ENCODE peak calls at places on chromosomes 6 and 20, in eight cellular contexts. Q is sigmoid colon; B is cardiac fibroblast; G is endodermal cell; F is CD8-positive, alpha-beta T cell; S is RCC 7860; R is activated T-helper 1 cell treated with anti-CD3 and anti-CD28 coated beads, Interleukin-2, amount 50 U/mL, for 16 hours; J is HuH-7.5. L is an unnamed sample.

GRCh38 chr6:125787791-125788190 is 3.0 kb upstream of the NCOA7 start:
- DNase-seq in B (peak), S (no peak), G (no peak), F (no peak), J (no peak), Q (no peak), R (no peak), L (no peak)

GRCh38 chr20:57514273-57514751 is 10.6 kb downstream of the CTCFL start:
- DNase-seq in J (peak), F (no peak), S (peak), R (no peak), G (peak), Q (peak), B (peak), L (peak)

GRCh38 chr20:12596863-12597262 is 411.9 kb upstream of the SPTLC3 start:
- DNase-seq in B (no peak), Q (no peak), R (no peak), G (no peak), S (no peak), J (no peak), F (no peak), L (no peak)

GRCh38 chr20:42024653-42025052 is 406.5 kb upstream of the CHD6 start:
- DNase-seq in R (no peak), Q (no peak), S (no peak), B (peak), J (no peak), F (no peak), G (peak), L (peak)

GRCh38 chr6:220736-221475 is 71.4 kb upstream of the DUSP22 start:
- DNase-seq in J (no peak), F (no peak), B (peak), S (peak), R (no peak), G (peak), Q (no peak), L (no peak)

GRCh38 chr20:35005463-35005961 is 49.8 kb downstream of the MYH7B start:
- DNase-seq in Q (peak), S (no peak), B (no peak), F (no peak), J (no peak), R (no peak), G (peak), L (peak)

GRCh38 chr6:68975064-68975463 is 340.0 kb downstream of the ADGRB3 start:
- DNase-seq in R (no peak), S (no peak), F (no peak), Q (no peak), B (peak), J (no peak), G (peak), L (peak)

GRCh38 chr20:32535316-32535952 is 49.7 kb downstream of the NOL4L start:
- DNase-seq in F (no peak), B (no peak), R (no peak), J (no peak), Q (no peak), G (no peak), S (no peak), L (no peak)

GRCh38 chr20:18567739-18568091 is 483 bp downstream of the SMIM26 start:
- DNase-seq in J (no peak), G (no peak), R (no peak), Q (no peak), S (no peak), F (no peak), B (no peak), L (no peak)

GRCh38 chr20:23205221-23205620 is 119.1 kb upstream of the CD93 start:
- DNase-seq in G (peak), S (no peak), Q (peak), J (no peak), R (no peak), B (no peak), F (no peak), L (peak)

GRCh38 chr6:1266686-1267056 is 45.2 kb upstream of the FOXQ1 start:
- DNase-seq in R (no peak), J (no peak), B (no peak), G (no peak), Q (no peak), S (no peak), F (no peak), L (no peak)

GRCh38 chr6:5532941-5533340 is 271.6 kb downstream of the FARS2 start:
- DNase-seq in R (no peak), G (no peak), B (no peak), S (no peak), Q (no peak), F (no peak), J (no peak), L (no peak)

GRCh38 chr6:21986703-21987102 is 310.1 kb downstream of the PRL start:
- DNase-seq in G (no peak), J (no peak), F (no peak), B (no peak), S (no peak), Q (no peak), R (no peak), L (peak)

GRCh38 chr6:162443101-162443500 is 284.5 kb downstream of the PRKN start:
- DNase-seq in Q (no peak), F (no peak), B (no peak), R (no peak), G (no peak), J (no peak), S (peak), L (no peak)

GRCh38 chr6:37503486-37503980 is 3.8 kb upstream of the CCDC167 start:
- DNase-seq in G (no peak), B (no peak), S (no peak), J (no peak), F (no peak), R (no peak), Q (no peak), L (no peak)

GRCh38 chr6:87875781-87876180 is 171.9 kb upstream of the SPACA1 start:
- DNase-seq in R (no peak), G (no peak), B (no peak), S (no peak), F (no peak), J (no peak), Q (no peak), L (no peak)

GRCh38 chr6:5763407-5763806 is 243.3 kb downstream of the NRN1 start:
- DNase-seq in G (peak), J (no peak), F (no peak), S (peak), R (no peak), Q (no peak), B (no peak), L (no peak)

GRCh38 chr6:159125014-159125609 is 44.1 kb upstream of the FNDC1 start:
- DNase-seq in J (no peak), G (peak), R (no peak), F (no peak), B (no peak), S (no peak), Q (no peak), L (no peak)

GRCh38 chr6:75204222-75204958 is 1.5 kb downstream of the COL12A1 start:
- DNase-seq in B (peak), S (peak), J (peak), R (no peak), Q (peak), G (peak), F (no peak), L (peak)